ENCODE peak calls at places on chromosome 6, in five cellular contexts. U is NCI-H1092 treated with DMSO at 0.1 percent for 48 hours; B is pons; D is fibroblast of the aortic adventitia; F is activated CD8-positive, alpha-beta memory T cell treated with anti-CD3 and anti-CD28 coated beads for 4 hours. I is an unnamed sample.

GRCh38 chr6:89834884-89835792 is 5.5 kb downstream of the CASP8AP2 start:
- DNase-seq in U (no peak), B (no peak), D (no peak), F (no peak), I (no peak)

GRCh38 chr6:131366223-131366622 is 206.8 kb upstream of the ARG1 start:
- DNase-seq in U (no peak), B (no peak), D (no peak), F (no peak), I (no peak)

GRCh38 chr6:141464490-141464889 is 668.2 kb upstream of the GJE1 start:
- DNase-seq in U (peak), B (no peak), D (peak), F (no peak), I (no peak)

GRCh38 chr6:48134246-48134645 is 23.2 kb upstream of the PTCHD4 start:
- DNase-seq in U (no peak), B (no peak), D (no peak), F (no peak), I (no peak)

GRCh38 chr6:5214570-5215052 is 46.1 kb downstream of the LYRM4 start:
- DNase-seq in U (no peak), B (peak), D (peak), F (no peak), I (no peak)

GRCh38 chr6:28896505-28897392 is 27.0 kb downstream of the TRIM27 start:
- DNase-seq in U (peak), B (peak), D (peak), F (no peak), I (peak)

GRCh38 chr6:138979813-138980668 is 8.0 kb downstream of the REPS1 start:
- DNase-seq in U (no peak), B (no peak), D (no peak), F (no peak), I (no peak)

GRCh38 chr6:149454405-149454848 is 30.4 kb downstream of the ZC3H12D start:
- DNase-seq in U (peak), B (peak), D (peak), F (no peak), I (no peak)

GRCh38 chr6:18072841-18073240 is 49.6 kb downstream of the NHLRC1 start:
- DNase-seq in U (no peak), B (no peak), D (no peak), F (no peak), I (no peak)